ENCODE peak calls at places on chromosome 16, in five cellular contexts. M, R, D, T and L are unnamed samples.
A peak's percentile ranks its signal among the peaks of the same experiment; 100 is the strongest.

GRCh38 chr16:82360024-82360783 is 190.2 kb upstream of the MPHOSPH6 start:
- DNase-seq in M (no peak), R (no peak), D (no peak), T (no peak), L (no peak)

GRCh38 chr16:4957420-4957719 is 760 bp upstream of the SEC14L5 start:
- DNase-seq in M (no peak), R (no peak), D (no peak), T (no peak), L (no peak)

GRCh38 chr16:83953796-83954576 is 946 bp downstream of the OSGIN1 start:
- DNase-seq in M (peak; percentile 58), R (peak; percentile 19), D (peak; percentile 67), T (peak; percentile 70), L (peak; percentile 49)

GRCh38 chr16:62967606-62968005 is 931.4 kb upstream of the CDH8 start:
- DNase-seq in M (no peak), R (peak; percentile 4), D (no peak), T (no peak), L (no peak)

GRCh38 chr16:12771341-12771798 is 32.3 kb downstream of the CPPED1 start:
- DNase-seq in M (no peak), R (no peak), D (no peak), T (no peak), L (peak; percentile 48)

GRCh38 chr16:25109643-25110042 is 1.9 kb upstream of the LCMT1 start:
- DNase-seq in M (peak; percentile 91), R (peak; percentile 82), D (peak; percentile 90), T (peak; percentile 27), L (peak; percentile 90)

GRCh38 chr16:73308776-73309175 is 260.8 kb upstream of the ZFHX3 start:
- DNase-seq in M (no peak), R (no peak), D (no peak), T (no peak), L (no peak)

GRCh38 chr16:86751081-86752030 is 173.0 kb downstream of the FOXL1 start:
- DNase-seq in M (peak; percentile 69), R (peak; percentile 36), D (no peak), T (no peak), L (peak; percentile 83)

GRCh38 chr16:56972403-56972802 is 10.7 kb downstream of the CETP start:
- DNase-seq in M (no peak), R (no peak), D (no peak), T (no peak), L (no peak)

GRCh38 chr16:2511128-2511785 is 2.5 kb upstream of the ATP6V0C start:
- DNase-seq in M (no peak), R (no peak), D (no peak), T (peak; percentile 83), L (no peak)

GRCh38 chr16:84267380-84267779 is 27.3 kb upstream of the WFDC1 start:
- DNase-seq in M (no peak), R (no peak), D (no peak), T (no peak), L (no peak)

GRCh38 chr16:61194573-61194972 is 841.7 kb downstream of the CDH8 start:
- DNase-seq in M (no peak), R (no peak), D (no peak), T (no peak), L (no peak)

GRCh38 chr16:24997665-24998064 is 17.5 kb downstream of the ARHGAP17 start:
- DNase-seq in M (no peak), R (no peak), D (no peak), T (no peak), L (no peak)

GRCh38 chr16:80806957-80807356 is 2.6 kb upstream of the CDYL2 start:
- DNase-seq in M (peak; percentile 82), R (peak; percentile 48), D (no peak), T (no peak), L (peak; percentile 46)

GRCh38 chr16:2520097-2520783 is at the start of gene AMDHD2:
- DNase-seq in M (peak; percentile 82), R (no peak), D (peak; percentile 73), T (peak; percentile 93), L (peak; percentile 83)

GRCh38 chr16:6483634-6484033 is 849.0 kb upstream of the RBFOX1 start:
- DNase-seq in M (no peak), R (no peak), D (no peak), T (no peak), L (no peak)

GRCh38 chr16:46839986-46840443 is 9.0 kb upstream of the C16orf87 start:
- DNase-seq in M (no peak), R (no peak), D (no peak), T (no peak), L (no peak)

GRCh38 chr16:70809392-70810060 is 8.6 kb upstream of the VAC14 start:
- DNase-seq in M (no peak), R (no peak), D (no peak), T (no peak), L (peak; percentile 44)

GRCh38 chr16:50671644-50672260 is 9.4 kb downstream of the SNX20 start:
- DNase-seq in M (peak; percentile 48), R (peak; percentile 7), D (no peak), T (peak; percentile 45), L (peak; percentile 26)

GRCh38 chr16:21211486-21211885 is at the start of gene ZP2:
- DNase-seq in M (no peak), R (no peak), D (no peak), T (no peak), L (no peak)

GRCh38 chr16:69351309-69352027 is at the start of gene TMED6:
- DNase-seq in M (no peak), R (no peak), D (no peak), T (no peak), L (no peak)

GRCh38 chr16:87330257-87330624 is 13.0 kb upstream of the C16orf95 start:
- DNase-seq in M (no peak), R (no peak), D (no peak), T (no peak), L (no peak)

GRCh38 chr16:47278571-47278970 is 134.8 kb upstream of the NETO2 start:
- DNase-seq in M (no peak), R (no peak), D (no peak), T (no peak), L (no peak)

GRCh38 chr16:54931041-54931756 is 534 bp downstream of the IRX5 start:
- DNase-seq in M (no peak), R (no peak), D (no peak), T (peak; percentile 21), L (peak; percentile 44)

GRCh38 chr16:54929090-54930033 is 1.3 kb upstream of the IRX5 start:
- DNase-seq in M (peak; percentile 74), R (peak; percentile 88), D (peak; percentile 95), T (peak; percentile 95), L (peak; percentile 99)

GRCh38 chr16:54931757-54932660 is 1.3 kb downstream of the IRX5 start:
- DNase-seq in M (no peak), R (no peak), D (no peak), T (no peak), L (peak; percentile 49)

GRCh38 chr16:54928421-54929089 is 2.1 kb upstream of the IRX5 start:
- DNase-seq in M (no peak), R (no peak), D (peak; percentile 50), T (peak; percentile 73), L (peak; percentile 58)

DNA sequence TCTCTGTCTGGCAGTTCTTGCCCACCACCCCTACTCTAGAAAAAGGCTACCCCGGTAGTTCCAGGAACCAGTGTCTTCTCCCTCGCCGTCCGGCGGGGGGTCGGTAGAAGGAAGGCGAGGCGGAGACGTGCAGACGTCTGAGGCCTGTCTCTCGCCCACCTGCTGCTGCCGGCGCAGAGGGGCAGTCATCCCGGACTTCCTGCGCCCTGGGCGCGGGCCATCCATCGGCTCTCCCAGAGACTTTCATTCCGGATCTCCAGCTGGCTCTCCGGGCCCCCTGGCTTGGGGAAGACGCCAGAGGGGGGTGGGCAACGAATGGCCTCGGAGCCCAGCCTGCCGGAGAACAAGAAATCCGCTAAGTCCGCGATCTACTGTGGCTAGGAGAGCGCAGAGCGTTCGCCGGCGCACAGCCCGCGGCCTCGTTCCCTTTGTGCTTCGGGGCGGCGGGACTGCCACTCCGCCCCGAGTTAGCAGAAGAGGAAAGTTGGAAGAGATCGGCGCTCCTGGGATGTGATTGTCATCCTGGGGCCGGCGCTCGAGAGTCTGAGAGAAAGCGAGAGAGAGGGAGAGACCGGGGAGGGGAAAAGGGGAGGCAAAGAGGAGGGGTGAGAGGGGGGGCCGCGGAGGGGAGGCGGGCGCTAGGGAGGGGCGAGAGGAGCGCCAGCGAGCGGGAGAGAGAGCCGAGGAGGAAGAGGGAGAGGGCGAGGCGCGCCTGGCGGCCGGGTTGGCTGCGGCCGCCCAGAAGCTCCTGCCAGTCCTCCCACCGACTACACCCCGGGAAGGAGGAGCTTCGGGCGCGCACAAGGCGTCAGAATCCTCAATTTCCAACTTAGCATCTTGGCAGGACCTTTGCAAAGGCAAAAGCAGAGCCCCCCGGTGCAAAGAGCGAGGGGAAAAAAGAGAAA is at the start of gene IRX5:
- DNase-seq in M (peak; percentile 12), R (peak; percentile 72), D (peak; percentile 79), T (peak; percentile 81), L (peak; percentile 97)
- TF ChIP-seq EZH2 in M (no peak), R (no peak), D (no peak), T (no peak), L (no peak)

GRCh38 chr16:10183606-10183959 is 1.4 kb upstream of the GRIN2A start:
- DNase-seq in M (no peak), R (no peak), D (no peak), T (no peak), L (no peak)

GRCh38 chr16:10182186-10182683 is at the start of gene GRIN2A:
- DNase-seq in M (no peak), R (no peak), D (no peak), T (no peak), L (no peak)

GRCh38 chr16:10180042-10180770 is 2.0 kb downstream of the GRIN2A start:
- DNase-seq in M (no peak), R (no peak), D (no peak), T (no peak), L (no peak)

GRCh38 chr16:10180771-10181163 is 1.5 kb downstream of the GRIN2A start:
- DNase-seq in M (no peak), R (no peak), D (no peak), T (peak; percentile 68), L (no peak)

GRCh38 chr16:10181196-10182162 is 749 bp downstream of the GRIN2A start:
- DNase-seq in M (peak; percentile 59), R (peak; percentile 17), D (no peak), T (peak; percentile 77), L (peak; percentile 63)
- TF ChIP-seq EZH2 in M (no peak), R (peak; percentile 67), D (no peak), T (no peak), L (peak; percentile 37)

GRCh38 chr16:19884611-19885455 is at the start of gene GPRC5B:
- DNase-seq in M (peak; percentile 34), R (no peak), D (no peak), T (peak; percentile 80), L (no peak)
- TF ChIP-seq EZH2 in M (no peak), R (no peak), D (no peak), T (no peak), L (no peak)

GRCh38 chr16:706189-707061 is 824 bp upstream of the FBXL16 start:
- DNase-seq in M (no peak), R (no peak), D (no peak), T (no peak), L (no peak)
- TF ChIP-seq EZH2 in M (no peak), R (peak; percentile 90), D (peak; percentile 52), T (no peak), L (peak; percentile 9)

GRCh38 chr16:85393674-85394510 is 219.2 kb upstream of the GSE1 start:
- DNase-seq in M (peak; percentile 23), R (no peak), D (no peak), T (peak; percentile 94), L (no peak)
- TF ChIP-seq EZH2 in M (no peak), R (no peak), D (no peak), T (no peak), L (no peak)

GRCh38 chr16:67666538-67667433 is at the start of the genes C16orf86 and ENKD1:
- DNase-seq in M (peak; percentile 46), R (no peak), D (peak; percentile 32), T (peak; percentile 94), L (peak; percentile 33)
- TF ChIP-seq EZH2 in M (no peak), R (no peak), D (no peak), T (no peak), L (no peak)